ENCODE peak calls at places on chromosomes 6 and 20, in six cellular contexts. B, F, J, S, Q and R are unnamed samples.

GRCh38 chr20:33653218-33653899 is 8.8 kb upstream of the C20orf144 start:
- DNase-seq in J (peak), F (peak), B (no peak), Q (peak), S (no peak), R (peak)

GRCh38 chr6:105382477-105382876 is 20.4 kb downstream of the PREP start:
- DNase-seq in S (no peak), Q (no peak), B (no peak), J (no peak), F (no peak), R (no peak)

GRCh38 chr6:139394027-139394649 is 19.7 kb upstream of the CITED2 start:
- DNase-seq in F (no peak), J (no peak), B (no peak), S (no peak), Q (no peak), R (no peak)

GRCh38 chr20:59207742-59208357 is 44.2 kb downstream of the ZNF831 start:
- DNase-seq in B (no peak), J (peak), F (peak), Q (peak), S (peak), R (peak)

GRCh38 chr6:106141441-106142237 is 55.5 kb downstream of the PRDM1 start:
- DNase-seq in Q (peak), F (no peak), S (peak), B (no peak), J (no peak), R (no peak)

GRCh38 chr6:123508290-123508689 is 128.5 kb downstream of the TRDN start:
- DNase-seq in J (no peak), B (no peak), F (no peak), S (no peak), Q (no peak), R (no peak)

GRCh38 chr6:133705731-133706130 is 183.2 kb upstream of the TCF21 start:
- DNase-seq in J (no peak), Q (no peak), B (no peak), F (no peak), S (no peak), R (no peak)

GRCh38 chr20:31894980-31895675 is 24.7 kb downstream of the TTLL9 start:
- DNase-seq in F (peak), J (peak), Q (peak), B (peak), S (peak), R (peak)

GRCh38 chr6:61711849-61712248 is 574.2 kb downstream of the KHDRBS2 start:
- DNase-seq in Q (no peak), B (no peak), F (no peak), J (no peak), S (no peak), R (peak)

GRCh38 chr6:33837971-33838665 is 34.3 kb upstream of the MLN start:
- DNase-seq in J (no peak), F (no peak), S (no peak), Q (no peak), B (peak), R (peak)

GRCh38 chr6:129773304-129773703 is 63.3 kb upstream of the ARHGAP18 start:
- DNase-seq in B (no peak), S (no peak), J (no peak), Q (no peak), F (no peak), R (no peak)

GRCh38 chr6:143397229-143398222 is 53.0 kb downstream of the ADAT2 start:
- DNase-seq in Q (peak), S (no peak), F (peak), B (peak), J (no peak), R (peak)

GRCh38 chr6:97032950-97033349 is 108.4 kb downstream of the KLHL32 start:
- DNase-seq in F (no peak), J (no peak), Q (no peak), S (no peak), B (no peak), R (no peak)

GRCh38 chr6:125357515-125358256 is 55.9 kb upstream of the HDDC2 start:
- DNase-seq in S (no peak), F (no peak), J (no peak), B (peak), Q (peak), R (no peak)

GRCh38 chr6:167676666-167677421 is 149.9 kb upstream of the AFDN start:
- DNase-seq in B (no peak), J (no peak), F (no peak), S (no peak), Q (peak), R (peak)

GRCh38 chr6:3419624-3420272 is 37.1 kb downstream of the SLC22A23 start:
- DNase-seq in J (peak), S (no peak), B (no peak), F (no peak), Q (no peak), R (no peak)

GRCh38 chr6:54291146-54291545 is 17.1 kb upstream of the TINAG start:
- DNase-seq in S (peak), J (no peak), B (no peak), Q (no peak), F (no peak), R (no peak)

GRCh38 chr20:20627471-20627870 is 85.0 kb downstream of the RALGAPA2 start:
- DNase-seq in Q (no peak), S (no peak), J (no peak), F (no peak), B (no peak), R (no peak)

GRCh38 chr6:136779682-136780081 is 12.6 kb downstream of the MAP3K5 start:
- DNase-seq in B (no peak), F (no peak), S (no peak), J (no peak), Q (no peak), R (no peak)

GRCh38 chr6:122008105-122009100 is 391.0 kb upstream of the HSF2 start:
- DNase-seq in Q (no peak), S (no peak), J (no peak), F (no peak), B (no peak), R (peak)

GRCh38 chr6:136069119-136069518 is 181.0 kb downstream of the MTFR2 start:
- DNase-seq in B (no peak), F (no peak), S (no peak), Q (no peak), J (no peak), R (no peak)

GRCh38 chr6:1636971-1637871 is 27.5 kb downstream of the FOXC1 start:
- DNase-seq in S (no peak), J (no peak), F (peak), B (no peak), Q (no peak), R (no peak)
- TF ChIP-seq POLR2AphosphoS5 in S (no peak), J (no peak), F (no peak), B (no peak), Q (no peak), R (no peak)

DNA sequence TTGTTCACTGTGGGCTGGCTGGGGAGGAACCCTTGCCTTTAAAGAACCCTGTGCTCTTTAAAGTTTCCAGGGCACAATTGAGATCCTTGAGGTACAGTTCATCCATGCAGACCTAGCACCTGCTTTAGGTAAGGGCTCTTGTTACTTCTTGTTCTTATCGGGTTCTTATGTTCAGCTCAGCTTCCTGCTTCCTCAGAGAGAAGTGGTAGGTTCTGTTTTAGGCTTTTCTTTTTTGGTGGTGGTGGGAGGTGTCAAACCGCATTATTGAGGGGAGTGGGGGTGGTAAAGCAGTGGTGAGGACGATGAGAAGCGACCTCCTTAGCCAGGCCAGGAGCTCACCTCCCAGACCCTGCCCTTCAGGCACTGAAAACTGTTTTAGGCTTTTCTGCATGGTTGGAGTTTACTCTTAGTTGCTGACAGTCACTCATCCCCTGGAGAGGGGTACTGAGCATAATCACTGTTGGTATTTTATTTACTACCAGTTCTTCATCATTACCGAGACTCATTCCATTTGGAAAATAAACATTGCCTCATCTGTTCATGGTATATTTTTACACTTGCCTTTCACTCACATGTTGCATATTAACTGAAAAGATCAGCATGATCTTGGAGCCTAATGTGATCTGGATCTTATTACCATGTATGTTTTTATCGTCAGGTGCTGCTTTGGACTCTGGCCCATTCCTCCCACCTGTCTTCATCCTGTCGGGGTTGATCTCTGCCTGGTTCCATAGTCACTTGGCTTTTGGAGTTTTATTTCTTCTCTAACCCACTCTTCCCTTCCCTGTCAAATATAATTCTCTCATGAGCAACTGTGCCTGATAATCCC is 35.4 kb downstream of the SLC16A10 start:
- DNase-seq in F (no peak), S (no peak), B (no peak), J (no peak), Q (no peak), R (no peak)
- TF ChIP-seq POLR2AphosphoS5 in F (no peak), S (no peak), B (no peak), J (no peak), Q (no peak), R (no peak)

GRCh38 chr6:170291271-170292110 is 613 bp upstream of the DLL1 start:
- DNase-seq in Q (peak), S (no peak), F (peak), B (peak), J (no peak), R (peak)
- TF ChIP-seq POLR2AphosphoS5 in Q (no peak), S (no peak), F (no peak), B (no peak), J (no peak), R (no peak)

GRCh38 chr6:88574666-88575065 is 388.8 kb downstream of the RNGTT start:
- DNase-seq in Q (no peak), J (no peak), S (no peak), B (no peak), F (no peak), R (no peak)
- TF ChIP-seq POLR2AphosphoS5 in Q (no peak), J (no peak), S (no peak), B (no peak), F (no peak), R (no peak)

DNA sequence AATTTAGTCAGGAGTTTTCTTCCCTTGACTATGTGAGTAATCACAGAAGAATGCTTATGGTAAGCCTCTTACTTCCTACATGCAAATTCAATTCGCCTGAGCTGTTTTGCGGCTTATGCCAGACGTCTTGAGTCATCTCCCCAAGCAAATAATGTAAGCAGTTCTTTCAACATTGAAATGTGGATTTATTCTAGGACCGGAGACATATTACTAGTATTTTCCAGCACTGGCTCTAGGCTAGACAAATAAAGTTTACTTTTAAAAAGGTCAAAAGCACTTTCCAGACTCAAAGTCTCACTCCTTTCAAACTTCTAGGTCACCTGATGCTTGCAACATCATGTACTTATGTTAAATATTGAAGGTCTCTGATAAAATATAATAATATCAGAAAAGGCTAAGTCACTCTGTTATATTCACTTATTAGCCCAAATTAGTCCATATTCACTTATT is 38.1 kb upstream of the NOX3 start:
- DNase-seq in B (peak), J (no peak), F (peak), S (peak), Q (peak), R (peak)
- TF ChIP-seq POLR2AphosphoS5 in B (no peak), J (peak), F (peak), S (no peak), Q (peak), R (no peak)

GRCh38 chr6:4614637-4615036 is 161.6 kb upstream of the CDYL start:
- DNase-seq in S (no peak), F (no peak), B (no peak), J (no peak), Q (no peak), R (no peak)

GRCh38 chr6:4613795-4614194 is 162.4 kb upstream of the CDYL start:
- DNase-seq in J (no peak), F (no peak), B (no peak), Q (no peak), S (no peak), R (no peak)

GRCh38 chr6:4611441-4612129 is 164.6 kb upstream of the CDYL start:
- DNase-seq in S (no peak), J (no peak), Q (no peak), B (no peak), F (no peak), R (no peak)

GRCh38 chr6:4613381-4613780 is 162.8 kb upstream of the CDYL start:
- DNase-seq in B (no peak), F (no peak), S (no peak), J (no peak), Q (no peak), R (no peak)

GRCh38 chr6:4612636-4613171 is 163.5 kb upstream of the CDYL start:
- DNase-seq in B (no peak), S (no peak), F (no peak), Q (no peak), J (no peak), R (no peak)
- TF ChIP-seq POLR2AphosphoS5 in B (peak), S (no peak), F (peak), Q (peak), J (peak), R (no peak)

DNA sequence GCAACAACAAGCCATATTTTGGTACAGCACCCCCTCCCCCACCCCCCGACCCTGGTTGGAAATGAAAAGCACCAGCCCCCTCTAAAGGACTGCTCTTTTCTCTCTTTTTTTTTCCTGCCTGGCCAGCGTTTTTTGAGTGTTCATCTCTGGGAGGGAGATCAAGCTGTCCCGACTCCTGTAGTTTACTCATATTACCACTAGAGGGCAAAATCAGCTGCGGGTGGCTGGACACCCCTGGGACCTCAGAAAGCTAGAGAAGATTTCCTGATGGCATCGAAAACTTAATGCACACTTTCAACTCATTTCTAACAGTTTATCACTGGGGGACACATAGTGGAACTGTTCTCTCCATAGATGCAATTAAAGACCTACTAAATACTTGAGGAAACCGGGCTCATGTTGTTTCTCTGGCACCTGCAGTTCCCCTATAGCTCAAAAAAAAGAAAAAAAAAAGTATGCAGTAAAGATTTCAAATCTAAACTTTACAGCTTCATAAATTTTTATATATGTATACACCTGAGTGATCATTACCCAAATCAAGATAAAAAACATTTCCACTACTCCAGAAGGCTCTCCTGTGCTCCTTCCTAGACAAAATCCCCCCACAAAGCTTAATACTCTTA is 24.4 kb downstream of the CNBD2 start:
- DNase-seq in S (peak), Q (peak), B (peak), F (peak), J (no peak), R (peak)
- TF ChIP-seq POLR2AphosphoS5 in S (no peak), Q (no peak), B (no peak), F (no peak), J (no peak), R (no peak)